ENCODE peak calls at places on chromosome 15, in seven cellular contexts. One of them, this sample, is unnamed. For H3K4me1, the result is how much of the 10 kb centered on the place peaks cover.

GRCh38 chr15:68366314-68366713 is 65.6 kb downstream of the ITGA11 start:
- DNase-seq in CD8-positive, alpha-beta T cell: no peak
- DNase-seq in trophoblast cell: no peak
- DNase-seq in HepG2: no peak
- DNase-seq in left ventricle myocardium inferior: no peak
- DNase-seq in CD4-positive, alpha-beta memory T cell: no peak
- DNase-seq in breast epithelium: no peak
- DNase-seq in this sample: no peak

GRCh38 chr15:40471105-40471777 is 457 bp downstream of the CHST14 start:
- DNase-seq in CD8-positive, alpha-beta T cell: no peak
- DNase-seq in trophoblast cell: no peak
- DNase-seq in HepG2: no peak
- DNase-seq in left ventricle myocardium inferior: peak
- DNase-seq in CD4-positive, alpha-beta memory T cell: peak
- DNase-seq in breast epithelium: no peak
- DNase-seq in this sample: no peak

GRCh38 chr15:27796405-27797085 is 302.6 kb downstream of the OCA2 start:
- DNase-seq in CD8-positive, alpha-beta T cell: no peak
- DNase-seq in trophoblast cell: no peak
- DNase-seq in HepG2: no peak
- DNase-seq in left ventricle myocardium inferior: no peak
- DNase-seq in CD4-positive, alpha-beta memory T cell: no peak
- DNase-seq in breast epithelium: no peak
- DNase-seq in this sample: no peak

GRCh38 chr15:74752011-74752410 is 3.4 kb downstream of the CYP1A2 start:
- DNase-seq in CD8-positive, alpha-beta T cell: no peak
- DNase-seq in trophoblast cell: no peak
- DNase-seq in HepG2: no peak
- DNase-seq in left ventricle myocardium inferior: no peak
- DNase-seq in CD4-positive, alpha-beta memory T cell: no peak
- DNase-seq in breast epithelium: no peak
- DNase-seq in this sample: no peak

GRCh38 chr15:99427668-99428361 is 138.0 kb upstream of the MEF2A start:
- DNase-seq in CD8-positive, alpha-beta T cell: no peak
- DNase-seq in trophoblast cell: no peak
- DNase-seq in HepG2: no peak
- DNase-seq in left ventricle myocardium inferior: no peak
- DNase-seq in CD4-positive, alpha-beta memory T cell: no peak
- DNase-seq in breast epithelium: peak
- DNase-seq in this sample: no peak

GRCh38 chr15:101295607-101296225 is 668 bp upstream of the SNRPA1 start:
- DNase-seq in CD8-positive, alpha-beta T cell: no peak
- DNase-seq in trophoblast cell: peak
- DNase-seq in HepG2: no peak
- DNase-seq in left ventricle myocardium inferior: no peak
- DNase-seq in CD4-positive, alpha-beta memory T cell: no peak
- DNase-seq in breast epithelium: no peak
- DNase-seq in this sample: no peak

GRCh38 chr15:42493694-42494093 is 1.7 kb upstream of the SNAP23 start:
- DNase-seq in CD8-positive, alpha-beta T cell: no peak
- DNase-seq in trophoblast cell: no peak
- DNase-seq in HepG2: no peak
- DNase-seq in left ventricle myocardium inferior: no peak
- DNase-seq in CD4-positive, alpha-beta memory T cell: no peak
- DNase-seq in breast epithelium: no peak
- DNase-seq in this sample: no peak

GRCh38 chr15:94236638-94237037 is 5.3 kb downstream of the MCTP2 start:
- DNase-seq in CD8-positive, alpha-beta T cell: no peak
- DNase-seq in trophoblast cell: no peak
- DNase-seq in HepG2: no peak
- DNase-seq in left ventricle myocardium inferior: no peak
- DNase-seq in CD4-positive, alpha-beta memory T cell: no peak
- DNase-seq in breast epithelium: no peak
- DNase-seq in this sample: no peak

GRCh38 chr15:80931191-80931590 is 58.4 kb downstream of the MESD start:
- DNase-seq in CD8-positive, alpha-beta T cell: no peak
- DNase-seq in trophoblast cell: no peak
- DNase-seq in HepG2: no peak
- DNase-seq in left ventricle myocardium inferior: no peak
- DNase-seq in CD4-positive, alpha-beta memory T cell: no peak
- DNase-seq in breast epithelium: no peak
- DNase-seq in this sample: no peak

GRCh38 chr15:75185271-75186029 is 16.2 kb upstream of the C15orf39 start:
- DNase-seq in CD8-positive, alpha-beta T cell: no peak
- DNase-seq in trophoblast cell: no peak
- DNase-seq in HepG2: no peak
- DNase-seq in left ventricle myocardium inferior: no peak
- DNase-seq in CD4-positive, alpha-beta memory T cell: no peak
- DNase-seq in breast epithelium: no peak
- DNase-seq in this sample: no peak

GRCh38 chr15:101138086-101138660 is 113.7 kb downstream of the CHSY1 start:
- DNase-seq in CD8-positive, alpha-beta T cell: no peak
- DNase-seq in trophoblast cell: no peak
- DNase-seq in HepG2: no peak
- DNase-seq in left ventricle myocardium inferior: no peak
- DNase-seq in CD4-positive, alpha-beta memory T cell: no peak
- DNase-seq in breast epithelium: no peak
- DNase-seq in this sample: no peak

GRCh38 chr15:24961967-24962366 is 7.2 kb downstream of the SNRPN start:
- DNase-seq in CD8-positive, alpha-beta T cell: no peak
- DNase-seq in trophoblast cell: no peak
- DNase-seq in HepG2: no peak
- DNase-seq in left ventricle myocardium inferior: no peak
- DNase-seq in CD4-positive, alpha-beta memory T cell: no peak
- DNase-seq in breast epithelium: no peak
- DNase-seq in this sample: no peak

GRCh38 chr15:34616613-34617012 is 33.2 kb upstream of the GOLGA8B start:
- DNase-seq in CD8-positive, alpha-beta T cell: no peak
- DNase-seq in trophoblast cell: no peak
- DNase-seq in HepG2: peak
- DNase-seq in left ventricle myocardium inferior: no peak
- DNase-seq in CD4-positive, alpha-beta memory T cell: no peak
- DNase-seq in breast epithelium: no peak
- DNase-seq in this sample: no peak

GRCh38 chr15:69758810-69759410 is 306.3 kb downstream of the RPLP1 start:
- DNase-seq in CD8-positive, alpha-beta T cell: peak
- DNase-seq in trophoblast cell: no peak
- DNase-seq in HepG2: no peak
- DNase-seq in left ventricle myocardium inferior: peak
- DNase-seq in CD4-positive, alpha-beta memory T cell: peak
- DNase-seq in breast epithelium: no peak
- DNase-seq in this sample: peak

GRCh38 chr15:100725121-100726069 is 123.0 kb downstream of the ASB7 start:
- DNase-seq in CD8-positive, alpha-beta T cell: no peak
- DNase-seq in trophoblast cell: no peak
- DNase-seq in HepG2: no peak
- DNase-seq in left ventricle myocardium inferior: no peak
- DNase-seq in CD4-positive, alpha-beta memory T cell: no peak
- DNase-seq in breast epithelium: peak
- DNase-seq in this sample: no peak

GRCh38 chr15:38215707-38216106 is 36.9 kb upstream of the SPRED1 start:
- DNase-seq in CD8-positive, alpha-beta T cell: no peak
- DNase-seq in trophoblast cell: no peak
- DNase-seq in HepG2: no peak
- DNase-seq in left ventricle myocardium inferior: no peak
- DNase-seq in CD4-positive, alpha-beta memory T cell: no peak
- DNase-seq in breast epithelium: no peak
- DNase-seq in this sample: no peak

GRCh38 chr15:47887181-47887580 is 169.9 kb downstream of the SEMA6D start:
- DNase-seq in CD8-positive, alpha-beta T cell: no peak
- DNase-seq in trophoblast cell: no peak
- DNase-seq in HepG2: no peak
- DNase-seq in left ventricle myocardium inferior: no peak
- DNase-seq in CD4-positive, alpha-beta memory T cell: no peak
- DNase-seq in breast epithelium: no peak
- DNase-seq in this sample: no peak

GRCh38 chr15:47888721-47889120 is 171.4 kb downstream of the SEMA6D start:
- DNase-seq in CD8-positive, alpha-beta T cell: no peak
- DNase-seq in trophoblast cell: no peak
- DNase-seq in HepG2: no peak
- DNase-seq in left ventricle myocardium inferior: no peak
- DNase-seq in CD4-positive, alpha-beta memory T cell: no peak
- DNase-seq in breast epithelium: no peak
- DNase-seq in this sample: no peak

GRCh38 chr15:47885921-47886320 is 168.6 kb downstream of the SEMA6D start:
- DNase-seq in CD8-positive, alpha-beta T cell: no peak
- DNase-seq in trophoblast cell: no peak
- DNase-seq in HepG2: no peak
- DNase-seq in left ventricle myocardium inferior: no peak
- DNase-seq in CD4-positive, alpha-beta memory T cell: no peak
- DNase-seq in breast epithelium: no peak
- DNase-seq in this sample: no peak
- H3K27ac ChIP-seq in CD8-positive, alpha-beta T cell: no peak
- H3K27ac ChIP-seq in trophoblast cell: no peak
- H3K27ac ChIP-seq in HepG2: no peak
- H3K27ac ChIP-seq in left ventricle myocardium inferior: no peak
- H3K27ac ChIP-seq in CD4-positive, alpha-beta memory T cell: no peak
- H3K27ac ChIP-seq in breast epithelium: no peak
- H3K27ac ChIP-seq in this sample: no peak

DNA sequence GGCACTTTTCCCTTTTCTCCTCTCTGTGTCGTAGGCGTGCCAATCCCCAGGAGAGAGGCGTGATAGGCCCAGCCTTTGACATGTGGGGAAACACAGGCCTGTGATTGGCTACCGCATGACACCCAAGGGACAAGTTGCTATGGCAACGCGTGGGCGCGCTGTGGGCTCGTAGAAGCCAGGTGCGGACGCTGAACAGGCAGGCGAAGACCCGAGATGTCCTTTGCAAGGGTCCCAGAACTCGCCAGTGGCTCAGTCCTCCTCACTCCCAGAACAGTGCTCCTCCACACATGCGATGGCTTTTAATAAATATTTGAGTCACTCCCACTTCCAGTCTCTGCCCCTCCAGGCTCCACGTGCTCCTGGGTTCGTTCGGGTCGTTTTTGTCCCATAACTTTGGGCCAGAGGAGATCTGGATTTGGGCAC is 4.2 kb downstream of the SLC51B start:
- DNase-seq in CD8-positive, alpha-beta T cell: peak
- DNase-seq in trophoblast cell: peak
- DNase-seq in HepG2: no peak
- DNase-seq in left ventricle myocardium inferior: peak
- DNase-seq in CD4-positive, alpha-beta memory T cell: peak
- DNase-seq in breast epithelium: peak
- DNase-seq in this sample: peak
- H3K4me3 ChIP-seq in CD8-positive, alpha-beta T cell: peak
- H3K4me3 ChIP-seq in trophoblast cell: no peak
- H3K4me3 ChIP-seq in HepG2: no peak
- H3K4me3 ChIP-seq in left ventricle myocardium inferior: peak
- H3K4me3 ChIP-seq in CD4-positive, alpha-beta memory T cell: peak
- H3K4me3 ChIP-seq in breast epithelium: no peak
- H3K4me3 ChIP-seq in this sample: peak

GRCh38 chr15:73683624-73684536 is at the start of gene CD276:
- DNase-seq in CD8-positive, alpha-beta T cell: no peak
- DNase-seq in trophoblast cell: peak
- DNase-seq in HepG2: peak
- DNase-seq in left ventricle myocardium inferior: peak
- DNase-seq in CD4-positive, alpha-beta memory T cell: peak
- DNase-seq in breast epithelium: peak
- DNase-seq in this sample: no peak

GRCh38 chr15:73686781-73687256 is 2.6 kb downstream of the CD276 start:
- DNase-seq in CD8-positive, alpha-beta T cell: no peak
- DNase-seq in trophoblast cell: peak
- DNase-seq in HepG2: no peak
- DNase-seq in left ventricle myocardium inferior: no peak
- DNase-seq in CD4-positive, alpha-beta memory T cell: no peak
- DNase-seq in breast epithelium: no peak
- DNase-seq in this sample: no peak

GRCh38 chr15:73685981-73686380 is 1.8 kb downstream of the CD276 start:
- DNase-seq in CD8-positive, alpha-beta T cell: no peak
- DNase-seq in trophoblast cell: no peak
- DNase-seq in HepG2: no peak
- DNase-seq in left ventricle myocardium inferior: no peak
- DNase-seq in CD4-positive, alpha-beta memory T cell: no peak
- DNase-seq in breast epithelium: no peak
- DNase-seq in this sample: no peak

GRCh38 chr15:73683257-73683623 is 943 bp upstream of the CD276 start:
- DNase-seq in CD8-positive, alpha-beta T cell: no peak
- DNase-seq in trophoblast cell: no peak
- DNase-seq in HepG2: no peak
- DNase-seq in left ventricle myocardium inferior: no peak
- DNase-seq in CD4-positive, alpha-beta memory T cell: no peak
- DNase-seq in breast epithelium: no peak
- DNase-seq in this sample: no peak

DNA sequence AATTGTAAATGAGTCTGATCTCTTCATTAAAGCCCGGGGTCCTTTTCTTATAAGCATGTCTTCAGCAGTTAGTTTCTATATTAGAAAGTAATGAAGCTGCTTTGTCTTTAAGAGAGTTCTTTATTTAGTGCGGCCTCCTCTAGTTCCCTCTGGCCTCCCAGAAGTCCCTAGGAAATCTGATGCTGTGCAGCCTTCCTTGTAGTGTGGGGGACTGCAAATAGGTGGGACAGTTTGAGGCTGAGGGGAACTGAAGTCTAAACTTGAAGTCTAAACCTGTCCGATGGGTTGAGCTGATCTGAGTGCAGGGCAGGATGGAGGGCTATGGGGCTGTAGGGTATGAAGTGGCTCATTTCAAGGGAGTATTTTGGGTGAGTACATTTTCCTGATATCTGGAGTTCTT is 1.4 kb downstream of the CD276 start:
- DNase-seq in CD8-positive, alpha-beta T cell: no peak
- DNase-seq in trophoblast cell: no peak
- DNase-seq in HepG2: no peak
- DNase-seq in left ventricle myocardium inferior: no peak
- DNase-seq in CD4-positive, alpha-beta memory T cell: no peak
- DNase-seq in breast epithelium: no peak
- DNase-seq in this sample: no peak
- H3K4me1 ChIP-seq in CD8-positive, alpha-beta T cell: under half
- H3K4me1 ChIP-seq in trophoblast cell: under half
- H3K4me1 ChIP-seq in HepG2: half or more
- H3K4me1 ChIP-seq in left ventricle myocardium inferior: half or more
- H3K4me1 ChIP-seq in CD4-positive, alpha-beta memory T cell: under half
- H3K4me1 ChIP-seq in breast epithelium: under half
- H3K4me1 ChIP-seq in this sample: under half

DNA sequence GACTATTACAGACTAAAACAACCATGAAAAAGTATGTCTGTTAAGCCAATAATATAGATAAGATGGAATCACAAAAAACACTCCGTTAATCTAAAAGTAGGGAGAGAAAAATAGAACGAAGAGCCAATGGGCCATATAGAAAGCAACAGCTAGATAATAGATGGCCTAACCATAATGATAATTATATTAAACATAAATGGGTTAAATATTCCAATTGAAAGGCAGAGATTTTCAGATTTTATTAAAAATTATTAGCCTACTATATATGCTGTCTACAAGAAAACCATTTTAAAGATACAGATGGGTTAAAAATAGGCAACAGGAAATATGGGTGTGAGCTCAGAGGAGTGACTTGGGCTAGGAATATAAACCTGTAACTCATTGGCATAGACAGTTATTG is 76.3 kb downstream of the ATP8B4 start:
- DNase-seq in CD8-positive, alpha-beta T cell: no peak
- DNase-seq in trophoblast cell: no peak
- DNase-seq in HepG2: no peak
- DNase-seq in left ventricle myocardium inferior: no peak
- DNase-seq in CD4-positive, alpha-beta memory T cell: no peak
- DNase-seq in breast epithelium: no peak
- DNase-seq in this sample: no peak
- H3K27ac ChIP-seq in CD8-positive, alpha-beta T cell: no peak
- H3K27ac ChIP-seq in trophoblast cell: no peak
- H3K27ac ChIP-seq in HepG2: no peak
- H3K27ac ChIP-seq in left ventricle myocardium inferior: no peak
- H3K27ac ChIP-seq in CD4-positive, alpha-beta memory T cell: no peak
- H3K27ac ChIP-seq in breast epithelium: no peak
- H3K27ac ChIP-seq in this sample: no peak